ENCODE peak calls at places on chromosome 21, in five cellular contexts. One of them, this sample, is unnamed.

GRCh38 chr21:17611414-17612022 is 1.2 kb downstream of the BTG3 start:
- DNase-seq in foreskin fibroblast: peak
- DNase-seq in LNCaP clone FGC: no peak
- DNase-seq in heart right ventricle: peak
- DNase-seq in body of pancreas: peak
- DNase-seq in this sample: peak

GRCh38 chr21:32131960-32132359 is 146.9 kb downstream of the MIS18A start:
- DNase-seq in foreskin fibroblast: peak
- DNase-seq in LNCaP clone FGC: no peak
- DNase-seq in heart right ventricle: no peak
- DNase-seq in body of pancreas: no peak
- DNase-seq in this sample: no peak

GRCh38 chr21:22120616-22121266 is 1122.5 kb downstream of the NCAM2 start:
- DNase-seq in foreskin fibroblast: peak
- DNase-seq in LNCaP clone FGC: no peak
- DNase-seq in heart right ventricle: no peak
- DNase-seq in body of pancreas: no peak
- DNase-seq in this sample: no peak

GRCh38 chr21:18677632-18678031 is 274.0 kb upstream of the TMPRSS15 start:
- DNase-seq in foreskin fibroblast: no peak
- DNase-seq in LNCaP clone FGC: no peak
- DNase-seq in heart right ventricle: no peak
- DNase-seq in body of pancreas: no peak
- DNase-seq in this sample: no peak

GRCh38 chr21:43600642-43601397 is 58.5 kb downstream of the HSF2BP start:
- DNase-seq in foreskin fibroblast: peak
- DNase-seq in LNCaP clone FGC: no peak
- DNase-seq in heart right ventricle: no peak
- DNase-seq in body of pancreas: no peak
- DNase-seq in this sample: peak

GRCh38 chr21:46203203-46203600 is 18.9 kb upstream of the SPATC1L start:
- DNase-seq in foreskin fibroblast: no peak
- DNase-seq in LNCaP clone FGC: no peak
- DNase-seq in heart right ventricle: no peak
- DNase-seq in body of pancreas: no peak
- DNase-seq in this sample: no peak

GRCh38 chr21:16072692-16073091 is 342.9 kb downstream of the USP25 start:
- DNase-seq in foreskin fibroblast: peak
- DNase-seq in LNCaP clone FGC: no peak
- DNase-seq in heart right ventricle: no peak
- DNase-seq in body of pancreas: no peak
- DNase-seq in this sample: peak

GRCh38 chr21:28336299-28336698 is 656.4 kb downstream of the LTN1 start:
- DNase-seq in foreskin fibroblast: peak
- DNase-seq in LNCaP clone FGC: peak
- DNase-seq in heart right ventricle: peak
- DNase-seq in body of pancreas: peak
- DNase-seq in this sample: peak

GRCh38 chr21:45624356-45624854 is 19.1 kb upstream of the PCBP3 start:
- DNase-seq in foreskin fibroblast: no peak
- DNase-seq in LNCaP clone FGC: no peak
- DNase-seq in heart right ventricle: no peak
- DNase-seq in body of pancreas: no peak
- DNase-seq in this sample: no peak

GRCh38 chr21:32537569-32537881 is 47.8 kb downstream of the TCP10L start:
- DNase-seq in foreskin fibroblast: no peak
- DNase-seq in LNCaP clone FGC: no peak
- DNase-seq in heart right ventricle: no peak
- DNase-seq in body of pancreas: peak
- DNase-seq in this sample: no peak

GRCh38 chr21:29433366-29434059 is 134.8 kb downstream of the BACH1 start:
- DNase-seq in foreskin fibroblast: no peak
- DNase-seq in LNCaP clone FGC: no peak
- DNase-seq in heart right ventricle: no peak
- DNase-seq in body of pancreas: no peak
- DNase-seq in this sample: peak

GRCh38 chr21:32383812-32384211 is 9.0 kb downstream of the URB1 start:
- DNase-seq in foreskin fibroblast: no peak
- DNase-seq in LNCaP clone FGC: no peak
- DNase-seq in heart right ventricle: no peak
- DNase-seq in body of pancreas: no peak
- DNase-seq in this sample: no peak

GRCh38 chr21:30444204-30444603 is 4.1 kb downstream of the KRTAP15-1 start:
- DNase-seq in foreskin fibroblast: no peak
- DNase-seq in LNCaP clone FGC: no peak
- DNase-seq in heart right ventricle: peak
- DNase-seq in body of pancreas: no peak
- DNase-seq in this sample: no peak

GRCh38 chr21:46323227-46323709 is 402 bp downstream of the C21orf58 start:
- DNase-seq in foreskin fibroblast: peak
- DNase-seq in LNCaP clone FGC: no peak
- DNase-seq in heart right ventricle: no peak
- DNase-seq in body of pancreas: peak
- DNase-seq in this sample: no peak

GRCh38 chr21:29114765-29115164 is 15.7 kb upstream of the MAP3K7CL start:
- DNase-seq in foreskin fibroblast: peak
- DNase-seq in LNCaP clone FGC: no peak
- DNase-seq in heart right ventricle: no peak
- DNase-seq in body of pancreas: no peak
- DNase-seq in this sample: peak

GRCh38 chr21:46066843-46067331 is 31.0 kb upstream of the COL6A2 start:
- DNase-seq in foreskin fibroblast: peak
- DNase-seq in LNCaP clone FGC: no peak
- DNase-seq in heart right ventricle: no peak
- DNase-seq in body of pancreas: no peak
- DNase-seq in this sample: no peak

GRCh38 chr21:44291078-44291935 is 5.6 kb downstream of the AIRE start:
- DNase-seq in foreskin fibroblast: no peak
- DNase-seq in LNCaP clone FGC: no peak
- DNase-seq in heart right ventricle: no peak
- DNase-seq in body of pancreas: no peak
- DNase-seq in this sample: no peak

GRCh38 chr21:46442938-46443337 is 15.8 kb upstream of the DIP2A start:
- DNase-seq in foreskin fibroblast: no peak
- DNase-seq in LNCaP clone FGC: no peak
- DNase-seq in heart right ventricle: no peak
- DNase-seq in body of pancreas: no peak
- DNase-seq in this sample: no peak

GRCh38 chr21:39029086-39029772 is 154.0 kb downstream of the PSMG1 start:
- DNase-seq in foreskin fibroblast: peak
- DNase-seq in LNCaP clone FGC: no peak
- DNase-seq in heart right ventricle: no peak
- DNase-seq in body of pancreas: no peak
- DNase-seq in this sample: peak

GRCh38 chr21:28325618-28326017 is 667.1 kb downstream of the LTN1 start:
- DNase-seq in foreskin fibroblast: no peak
- DNase-seq in LNCaP clone FGC: no peak
- DNase-seq in heart right ventricle: no peak
- DNase-seq in body of pancreas: no peak
- DNase-seq in this sample: no peak

GRCh38 chr21:18138507-18138906 is 106.1 kb upstream of the CHODL start:
- DNase-seq in foreskin fibroblast: no peak
- DNase-seq in LNCaP clone FGC: no peak
- DNase-seq in heart right ventricle: no peak
- DNase-seq in body of pancreas: no peak
- DNase-seq in this sample: no peak

GRCh38 chr21:37855568-37856391 is 60.5 kb downstream of the KCNJ6 start:
- DNase-seq in foreskin fibroblast: peak
- DNase-seq in LNCaP clone FGC: no peak
- DNase-seq in heart right ventricle: no peak
- DNase-seq in body of pancreas: no peak
- DNase-seq in this sample: peak

GRCh38 chr21:21188513-21189188 is 190.4 kb downstream of the NCAM2 start:
- DNase-seq in foreskin fibroblast: no peak
- DNase-seq in LNCaP clone FGC: no peak
- DNase-seq in heart right ventricle: no peak
- DNase-seq in body of pancreas: no peak
- DNase-seq in this sample: no peak

GRCh38 chr21:32278068-32278467 is 781 bp downstream of the MIS18A start:
- DNase-seq in foreskin fibroblast: peak
- DNase-seq in LNCaP clone FGC: no peak
- DNase-seq in heart right ventricle: no peak
- DNase-seq in body of pancreas: no peak
- DNase-seq in this sample: no peak

GRCh38 chr21:33325222-33326067 is 675 bp downstream of the IFNAR1 start:
- DNase-seq in foreskin fibroblast: peak
- DNase-seq in LNCaP clone FGC: peak
- DNase-seq in heart right ventricle: peak
- DNase-seq in body of pancreas: peak
- DNase-seq in this sample: peak

GRCh38 chr21:14838400-14838799 is 226.4 kb downstream of the NRIP1 start:
- DNase-seq in foreskin fibroblast: no peak
- DNase-seq in LNCaP clone FGC: no peak
- DNase-seq in heart right ventricle: no peak
- DNase-seq in body of pancreas: no peak
- DNase-seq in this sample: no peak

GRCh38 chr21:31279986-31280385 is 64.1 kb downstream of the TIAM1 start:
- DNase-seq in foreskin fibroblast: no peak
- DNase-seq in LNCaP clone FGC: no peak
- DNase-seq in heart right ventricle: no peak
- DNase-seq in body of pancreas: no peak
- DNase-seq in this sample: no peak

GRCh38 chr21:33030633-33031032 is 4.9 kb downstream of the OLIG2 start:
- DNase-seq in foreskin fibroblast: no peak
- DNase-seq in LNCaP clone FGC: no peak
- DNase-seq in heart right ventricle: no peak
- DNase-seq in body of pancreas: no peak
- DNase-seq in this sample: no peak

GRCh38 chr21:45210461-45210983 is 77.2 kb downstream of the POFUT2 start:
- DNase-seq in foreskin fibroblast: no peak
- DNase-seq in LNCaP clone FGC: no peak
- DNase-seq in heart right ventricle: no peak
- DNase-seq in body of pancreas: no peak
- DNase-seq in this sample: no peak

GRCh38 chr21:41182547-41182946 is 14.6 kb downstream of the BACE2 start:
- DNase-seq in foreskin fibroblast: no peak
- DNase-seq in LNCaP clone FGC: no peak
- DNase-seq in heart right ventricle: no peak
- DNase-seq in body of pancreas: no peak
- DNase-seq in this sample: no peak

GRCh38 chr21:34195365-34195764 is 122.0 kb downstream of the MRPS6 start:
- DNase-seq in foreskin fibroblast: no peak
- DNase-seq in LNCaP clone FGC: no peak
- DNase-seq in heart right ventricle: no peak
- DNase-seq in body of pancreas: no peak
- DNase-seq in this sample: no peak

GRCh38 chr21:40173833-40174232 is 306.6 kb downstream of the PCP4 start:
- DNase-seq in foreskin fibroblast: no peak
- DNase-seq in LNCaP clone FGC: no peak
- DNase-seq in heart right ventricle: no peak
- DNase-seq in body of pancreas: no peak
- DNase-seq in this sample: no peak
- TF ChIP-seq CTCF in foreskin fibroblast: no peak
- TF ChIP-seq CTCF in LNCaP clone FGC: peak
- TF ChIP-seq CTCF in heart right ventricle: no peak
- TF ChIP-seq CTCF in body of pancreas: no peak
- TF ChIP-seq CTCF in this sample: no peak

GRCh38 chr21:35508389-35508888 is 459.3 kb upstream of the RUNX1 start:
- DNase-seq in foreskin fibroblast: peak
- DNase-seq in LNCaP clone FGC: no peak
- DNase-seq in heart right ventricle: peak
- DNase-seq in body of pancreas: peak
- DNase-seq in this sample: peak
- TF ChIP-seq CTCF in foreskin fibroblast: peak
- TF ChIP-seq CTCF in LNCaP clone FGC: no peak
- TF ChIP-seq CTCF in heart right ventricle: no peak
- TF ChIP-seq CTCF in body of pancreas: no peak
- TF ChIP-seq CTCF in this sample: peak

GRCh38 chr21:36845790-36846189 is 120.7 kb downstream of the HLCS start:
- DNase-seq in foreskin fibroblast: no peak
- DNase-seq in LNCaP clone FGC: no peak
- DNase-seq in heart right ventricle: no peak
- DNase-seq in body of pancreas: no peak
- DNase-seq in this sample: no peak

GRCh38 chr21:36839735-36840134 is 126.7 kb downstream of the HLCS start:
- DNase-seq in foreskin fibroblast: peak
- DNase-seq in LNCaP clone FGC: no peak
- DNase-seq in heart right ventricle: no peak
- DNase-seq in body of pancreas: no peak
- DNase-seq in this sample: no peak

GRCh38 chr21:36845070-36845469 is 121.4 kb downstream of the HLCS start:
- DNase-seq in foreskin fibroblast: no peak
- DNase-seq in LNCaP clone FGC: no peak
- DNase-seq in heart right ventricle: no peak
- DNase-seq in body of pancreas: no peak
- DNase-seq in this sample: no peak

GRCh38 chr21:36839123-36839522 is 127.3 kb downstream of the HLCS start:
- DNase-seq in foreskin fibroblast: peak
- DNase-seq in LNCaP clone FGC: no peak
- DNase-seq in heart right ventricle: no peak
- DNase-seq in body of pancreas: no peak
- DNase-seq in this sample: peak

DNA sequence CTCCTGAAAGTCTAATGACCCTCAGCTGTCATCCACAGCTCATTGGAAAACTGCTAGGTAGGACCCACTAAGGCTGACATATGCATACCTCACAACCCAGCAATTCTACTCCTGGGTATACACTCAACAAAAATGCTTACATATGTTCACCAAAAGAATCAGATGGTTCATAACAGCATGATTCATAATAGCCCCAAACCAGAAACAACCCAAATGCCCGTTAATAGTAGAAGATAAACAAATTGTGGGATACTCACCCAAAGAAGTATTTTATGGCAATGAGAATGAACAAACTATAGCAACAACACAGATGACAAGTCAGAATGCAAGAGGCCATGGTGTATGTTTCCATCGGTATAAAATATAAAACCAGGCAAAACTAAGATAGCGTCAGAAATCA is 124.6 kb downstream of the HLCS start:
- DNase-seq in foreskin fibroblast: peak
- DNase-seq in LNCaP clone FGC: no peak
- DNase-seq in heart right ventricle: no peak
- DNase-seq in body of pancreas: no peak
- DNase-seq in this sample: no peak
- TF ChIP-seq CTCF in foreskin fibroblast: no peak
- TF ChIP-seq CTCF in LNCaP clone FGC: no peak
- TF ChIP-seq CTCF in heart right ventricle: no peak
- TF ChIP-seq CTCF in body of pancreas: no peak
- TF ChIP-seq CTCF in this sample: no peak

GRCh38 chr21:42337276-42337675 is 13.5 kb downstream of the TFF2 start:
- DNase-seq in foreskin fibroblast: no peak
- DNase-seq in LNCaP clone FGC: no peak
- DNase-seq in heart right ventricle: no peak
- DNase-seq in body of pancreas: no peak
- DNase-seq in this sample: no peak

GRCh38 chr21:42336065-42336464 is 14.7 kb downstream of the TFF2 start:
- DNase-seq in foreskin fibroblast: no peak
- DNase-seq in LNCaP clone FGC: no peak
- DNase-seq in heart right ventricle: no peak
- DNase-seq in body of pancreas: no peak
- DNase-seq in this sample: no peak

GRCh38 chr21:42331660-42332059 is 16.5 kb upstream of the TFF3 start:
- DNase-seq in foreskin fibroblast: no peak
- DNase-seq in LNCaP clone FGC: no peak
- DNase-seq in heart right ventricle: no peak
- DNase-seq in body of pancreas: no peak
- DNase-seq in this sample: no peak

GRCh38 chr21:42330380-42331336 is 15.4 kb upstream of the TFF3 start:
- DNase-seq in foreskin fibroblast: no peak
- DNase-seq in LNCaP clone FGC: peak
- DNase-seq in heart right ventricle: no peak
- DNase-seq in body of pancreas: no peak
- DNase-seq in this sample: no peak

GRCh38 chr21:42332557-42332956 is 17.3 kb upstream of the TFF3 start:
- DNase-seq in foreskin fibroblast: no peak
- DNase-seq in LNCaP clone FGC: no peak
- DNase-seq in heart right ventricle: no peak
- DNase-seq in body of pancreas: no peak
- DNase-seq in this sample: no peak
- TF ChIP-seq CTCF in foreskin fibroblast: no peak
- TF ChIP-seq CTCF in LNCaP clone FGC: no peak
- TF ChIP-seq CTCF in heart right ventricle: no peak
- TF ChIP-seq CTCF in body of pancreas: no peak
- TF ChIP-seq CTCF in this sample: no peak

This sample was measured in AG04450.